ENCODE peak calls at places on chromosomes 7 and 10, in ten cellular contexts. L is cortex of kidney, C is activated T-helper 1 cell treated with Interleukin-2 at 50 U/mL for 16 hours, W is A549, Z is cardiac fibroblast, U is left lung, R is trophoblast cell, Y is NCI-H748 treated with DMSO at 0.1 percent for 48 hours, O is GOT3, G is uterus. V is an unnamed sample.

GRCh38 chr10:30002438-30003266 is 56.7 kb downstream of the JCAD start:
- DNase-seq in L (no peak), C (peak), W (peak), Z (peak), U (peak), R (peak), Y (peak), O (no peak), G (peak), V (peak)

GRCh38 chr7:2012981-2013380 is 219.8 kb downstream of the MAD1L1 start:
- DNase-seq in L (no peak), C (no peak), W (no peak), Z (peak), U (peak), R (no peak), Y (no peak), O (no peak), G (no peak), V (no peak)

GRCh38 chr10:42992957-42993390 is 83.9 kb upstream of the RET start:
- DNase-seq in L (no peak), C (no peak), W (no peak), Z (no peak), U (peak), R (no peak), Y (no peak), O (no peak), G (no peak), V (no peak)

GRCh38 chr10:71713135-71714040 is 6.2 kb downstream of the C10orf105 start:
- DNase-seq in L (no peak), C (no peak), W (no peak), Z (peak), U (peak), R (peak), Y (no peak), O (peak), G (peak), V (peak)

GRCh38 chr10:76397957-76398665 is 966.7 kb downstream of the LRMDA start:
- DNase-seq in L (no peak), C (no peak), W (no peak), Z (no peak), U (no peak), R (no peak), Y (no peak), O (no peak), G (peak), V (peak)

GRCh38 chr10:108615576-108616320 is 1307.6 kb downstream of the XPNPEP1 start:
- DNase-seq in L (no peak), C (no peak), W (no peak), Z (no peak), U (no peak), R (no peak), Y (no peak), O (no peak), G (no peak), V (no peak)

GRCh38 chr7:155222578-155222977 is 75.1 kb upstream of the INSIG1 start:
- DNase-seq in L (no peak), C (no peak), W (no peak), Z (no peak), U (peak), R (no peak), Y (no peak), O (no peak), G (no peak), V (no peak)

GRCh38 chr7:141956084-141956483 is 9.3 kb upstream of the CLEC5A start:
- DNase-seq in L (no peak), C (no peak), W (no peak), Z (no peak), U (no peak), R (no peak), Y (no peak), O (no peak), G (no peak), V (no peak)

GRCh38 chr7:157211710-157212109 is 73.0 kb downstream of the UBE3C start:
- DNase-seq in L (no peak), C (no peak), W (no peak), Z (peak), U (no peak), R (no peak), Y (no peak), O (no peak), G (no peak), V (no peak)

GRCh38 chr10:59843733-59844132 is 62.6 kb downstream of the CCDC6 start:
- DNase-seq in L (no peak), C (no peak), W (no peak), Z (no peak), U (no peak), R (no peak), Y (no peak), O (no peak), G (no peak), V (no peak)

GRCh38 chr7:86733783-86734182 is 90.1 kb downstream of the GRM3 start:
- DNase-seq in L (no peak), C (no peak), W (peak), Z (no peak), U (no peak), R (peak), Y (no peak), O (no peak), G (no peak), V (no peak)

GRCh38 chr10:12846718-12847117 is 154.8 kb downstream of the CCDC3 start:
- DNase-seq in L (no peak), C (no peak), W (no peak), Z (peak), U (no peak), R (peak), Y (no peak), O (no peak), G (peak), V (no peak)